ENCODE peak calls at places on chromosomes 7 and 10, in nine cellular contexts. T is left lung; S is PC-3; Z is heart left ventricle; U is pancreas; Q is naive thymus-derived CD4-positive, alpha-beta T cell; P is lung; J is psoas muscle; M is lower lobe of right lung. X is an unnamed sample. For H3K36me3, the result is how much of the 10 kb centered on the place peaks cover.

GRCh38 chr10:10794776-10795175 is 222.9 kb upstream of the CELF2 start:
- ATAC-seq in T (peak), S (peak), Z (no peak), U (no peak), Q (no peak), P (peak), J (no peak), M (peak), X (no peak)

GRCh38 chr7:149355390-149356048 is 93.5 kb downstream of the ZNF783 start:
- ATAC-seq in T (no peak), S (peak), Z (no peak), U (no peak), Q (no peak), P (no peak), J (no peak), M (no peak), X (no peak)

GRCh38 chr10:131080571-131080970 is 230.9 kb downstream of the TCERG1L start:
- ATAC-seq in T (no peak), S (no peak), Z (no peak), U (no peak), Q (no peak), P (no peak), J (no peak), M (no peak), X (no peak)

GRCh38 chr10:59387951-59388431 is 25.6 kb upstream of the FAM13C start:
- ATAC-seq in T (no peak), S (peak), Z (peak), U (no peak), Q (no peak), P (no peak), J (peak), M (no peak), X (no peak)

GRCh38 chr10:14953452-14954000 is 370 bp downstream of the DCLRE1C start:
- ATAC-seq in T (peak), S (peak), Z (peak), U (peak), Q (peak), P (peak), J (peak), M (peak), X (peak)

GRCh38 chr10:79984851-79985250 is 35.9 kb upstream of the SFTPD start:
- ATAC-seq in T (peak), S (peak), Z (no peak), U (no peak), Q (no peak), P (peak), J (no peak), M (peak), X (no peak)

GRCh38 chr7:35969055-35969454 is 168.2 kb downstream of the SEPTIN7 start:
- ATAC-seq in T (peak), S (no peak), Z (no peak), U (no peak), Q (no peak), P (peak), J (no peak), M (peak), X (no peak)

GRCh38 chr7:100401811-100402210 is 26.7 kb downstream of the ZCWPW1 start:
- ATAC-seq in T (no peak), S (no peak), Z (no peak), U (no peak), Q (no peak), P (no peak), J (no peak), M (no peak), X (no peak)

GRCh38 chr7:152128741-152129461 is 103.4 kb downstream of the GALNT11 start:
- ATAC-seq in T (no peak), S (no peak), Z (no peak), U (no peak), Q (no peak), P (no peak), J (peak), M (peak), X (no peak)

GRCh38 chr7:112346381-112347060 is 103.7 kb upstream of the IFRD1 start:
- ATAC-seq in T (no peak), S (no peak), Z (no peak), U (no peak), Q (no peak), P (no peak), J (no peak), M (no peak), X (no peak)

GRCh38 chr7:7321681-7322080 is 139.3 kb downstream of the C1GALT1 start:
- ATAC-seq in T (no peak), S (peak), Z (no peak), U (no peak), Q (no peak), P (no peak), J (peak), M (no peak), X (no peak)

GRCh38 chr10:6202098-6202683 is 541 bp upstream of the PFKFB3 start:
- ATAC-seq in T (peak), S (peak), Z (no peak), U (peak), Q (no peak), P (no peak), J (no peak), M (peak), X (peak)

GRCh38 chr10:86690657-86691084 is 22.4 kb downstream of the LDB3 start:
- ATAC-seq in T (no peak), S (no peak), Z (peak), U (no peak), Q (no peak), P (no peak), J (no peak), M (no peak), X (no peak)

GRCh38 chr7:16730937-16731336 is 22.6 kb upstream of the TSPAN13 start:
- ATAC-seq in T (peak), S (no peak), Z (no peak), U (no peak), Q (no peak), P (no peak), J (no peak), M (no peak), X (no peak)

GRCh38 chr7:80851896-80852476 is 66.9 kb downstream of the SEMA3C start:
- ATAC-seq in T (peak), S (peak), Z (peak), U (no peak), Q (no peak), P (no peak), J (peak), M (peak), X (no peak)

GRCh38 chr7:22576941-22577927 is 77.2 kb upstream of the STEAP1B start:
- ATAC-seq in T (peak), S (peak), Z (peak), U (peak), Q (peak), P (peak), J (peak), M (peak), X (peak)

GRCh38 chr7:251005-251404 is 39.0 kb upstream of the FOXL3 start:
- ATAC-seq in T (no peak), S (no peak), Z (peak), U (no peak), Q (no peak), P (no peak), J (no peak), M (no peak), X (no peak)

GRCh38 chr7:92360387-92360786 is 86.9 kb upstream of the GATAD1 start:
- ATAC-seq in T (no peak), S (no peak), Z (no peak), U (no peak), Q (no peak), P (no peak), J (no peak), M (no peak), X (no peak)
- H3K36me3 ChIP-seq in T (under half), S (under half), Z (half or more), U (under half), Q (under half), P (under half), J (under half), M (under half), X (under half)

GRCh38 chr7:130134106-130134636 is 63.8 kb downstream of the KLHDC10 start:
- ATAC-seq in T (no peak), S (no peak), Z (no peak), U (no peak), Q (no peak), P (no peak), J (no peak), M (no peak), X (no peak)
- H3K36me3 ChIP-seq in T (under half), S (under half), Z (half or more), U (under half), Q (under half), P (under half), J (under half), M (half or more), X (half or more)

GRCh38 chr10:132655735-132656134 is 118.1 kb downstream of the INPP5A start:
- ATAC-seq in T (no peak), S (no peak), Z (no peak), U (no peak), Q (no peak), P (no peak), J (peak), M (no peak), X (no peak)
- H3K36me3 ChIP-seq in T (under half), S (under half), Z (under half), U (under half), Q (under half), P (under half), J (under half), M (under half), X (half or more)

GRCh38 chr10:114282526-114282925 is 43.5 kb downstream of the VWA2 start:
- ATAC-seq in T (peak), S (no peak), Z (no peak), U (no peak), Q (no peak), P (no peak), J (no peak), M (peak), X (no peak)

GRCh38 chr10:114283091-114283490 is 44.0 kb downstream of the VWA2 start:
- ATAC-seq in T (no peak), S (no peak), Z (no peak), U (no peak), Q (no peak), P (no peak), J (no peak), M (no peak), X (no peak)

GRCh38 chr10:114281461-114281860 is 42.4 kb downstream of the VWA2 start:
- ATAC-seq in T (no peak), S (no peak), Z (no peak), U (no peak), Q (no peak), P (no peak), J (no peak), M (no peak), X (no peak)

GRCh38 chr10:114284346-114285071 is 45.5 kb downstream of the VWA2 start:
- ATAC-seq in T (no peak), S (no peak), Z (no peak), U (no peak), Q (no peak), P (no peak), J (no peak), M (no peak), X (no peak)

GRCh38 chr10:114283535-114283934 is 44.5 kb downstream of the VWA2 start:
- ATAC-seq in T (no peak), S (no peak), Z (no peak), U (no peak), Q (no peak), P (no peak), J (no peak), M (no peak), X (no peak)
- H3K36me3 ChIP-seq in T (under half), S (under half), Z (under half), U (under half), Q (under half), P (under half), J (under half), M (under half), X (under half)

X was measured in gastroesophageal sphincter.